ENCODE peak calls at places on chromosomes 12 and 14, in six cellular contexts. I, G, T, W, D and M are unnamed samples.

GRCh38 chr14:103520657-103521437 is 1.8 kb downstream of the CKB start:
- DNase-seq in I (peak), G (peak), T (peak), W (peak), D (peak), M (peak)

GRCh38 chr12:13980548-13981295 is 680 bp downstream of the GRIN2B start:
- DNase-seq in I (no peak), G (no peak), T (no peak), W (no peak), D (no peak), M (no peak)

GRCh38 chr14:104657114-104657524 is 32.3 kb upstream of the INF2 start:
- DNase-seq in I (no peak), G (no peak), T (no peak), W (no peak), D (no peak), M (no peak)

GRCh38 chr14:64682173-64682710 is 22.0 kb upstream of the PLEKHG3 start:
- DNase-seq in I (peak), G (peak), T (peak), W (peak), D (peak), M (no peak)

GRCh38 chr14:35480119-35480769 is 53.7 kb upstream of the INSM2 start:
- DNase-seq in I (no peak), G (no peak), T (no peak), W (no peak), D (no peak), M (no peak)

GRCh38 chr12:54405573-54405972 is 13.5 kb downstream of the ITGA5 start:
- DNase-seq in I (no peak), G (no peak), T (peak), W (no peak), D (no peak), M (no peak)

GRCh38 chr12:26119391-26119981 is 5.4 kb downstream of the BHLHE41 start:
- DNase-seq in I (peak), G (no peak), T (no peak), W (peak), D (no peak), M (no peak)

GRCh38 chr12:27576667-27577347 is 52.8 kb downstream of the PPFIBP1 start:
- DNase-seq in I (no peak), G (no peak), T (no peak), W (no peak), D (no peak), M (no peak)

GRCh38 chr14:86646688-86647687 is 1117.0 kb downstream of the FLRT2 start:
- DNase-seq in I (no peak), G (no peak), T (no peak), W (peak), D (no peak), M (no peak)

GRCh38 chr12:120252071-120252906 is 13.2 kb downstream of the PXN start:
- DNase-seq in I (peak), G (no peak), T (no peak), W (no peak), D (no peak), M (peak)

GRCh38 chr14:92486881-92487280 is 26.7 kb upstream of the RIN3 start:
- DNase-seq in I (no peak), G (no peak), T (no peak), W (peak), D (no peak), M (no peak)

GRCh38 chr14:51277753-51278415 is 37.8 kb downstream of the TMX1 start:
- DNase-seq in I (no peak), G (no peak), T (no peak), W (peak), D (no peak), M (no peak)

GRCh38 chr12:54430471-54431075 is 11.5 kb upstream of the ITGA5 start:
- DNase-seq in I (no peak), G (no peak), T (no peak), W (no peak), D (no peak), M (no peak)

GRCh38 chr12:62848418-62848817 is 86.5 kb downstream of the PPM1H start:
- DNase-seq in I (no peak), G (no peak), T (no peak), W (no peak), D (no peak), M (no peak)

GRCh38 chr12:75183967-75184366 is 25.7 kb downstream of the KCNC2 start:
- DNase-seq in I (no peak), G (no peak), T (no peak), W (no peak), D (no peak), M (no peak)

GRCh38 chr12:1273051-1273450 is 282.0 kb downstream of the ERC1 start:
- DNase-seq in I (no peak), G (no peak), T (no peak), W (no peak), D (no peak), M (no peak)

GRCh38 chr14:63343878-63344277 is 25.1 kb upstream of the GPHB5 start:
- DNase-seq in I (no peak), G (no peak), T (no peak), W (peak), D (no peak), M (no peak)